ENCODE peak calls at places on chromosomes 12 and 14, in six cellular contexts. A is fibroblast of pulmonary artery; E is ACHN; S is IMR-90; U is stimulated activated CD8-positive, alpha-beta memory T cell treated with anti-CD3 and anti-CD28 coated beads, Interleukin-15, amount 100 ng/mL, for 24 hours; F is iPS-NIHi11. T is an unnamed sample.

GRCh38 chr12:132426349-132427176 is 63.4 kb upstream of the FBRSL1 start:
- DNase-seq in A (no peak), E (no peak), S (no peak), U (no peak), F (no peak), T (no peak)

GRCh38 chr12:38384816-38385491 is 68.4 kb downstream of the ALG10B start:
- DNase-seq in A (no peak), E (peak), S (no peak), U (no peak), F (peak), T (no peak)

GRCh38 chr14:94355191-94355794 is 32.2 kb upstream of the SERPINA6 start:
- DNase-seq in A (peak), E (peak), S (peak), U (no peak), F (peak), T (peak)

GRCh38 chr14:75525969-75526368 is 3.7 kb downstream of the BATF start:
- DNase-seq in A (no peak), E (no peak), S (no peak), U (no peak), F (no peak), T (no peak)

GRCh38 chr12:92987362-92987761 is 58.3 kb upstream of the EEA1 start:
- DNase-seq in A (peak), E (peak), S (peak), U (no peak), F (peak), T (no peak)

GRCh38 chr14:50091240-50091914 is 25.0 kb downstream of the VCPKMT start:
- DNase-seq in A (no peak), E (no peak), S (no peak), U (no peak), F (no peak), T (no peak)

GRCh38 chr12:53063708-53064612 is 14.1 kb downstream of the TNS2 start:
- DNase-seq in A (peak), E (peak), S (peak), U (no peak), F (no peak), T (no peak)

GRCh38 chr12:85179680-85180300 is 100.2 kb upstream of the ALX1 start:
- DNase-seq in A (peak), E (no peak), S (peak), U (no peak), F (no peak), T (no peak)

GRCh38 chr14:64879635-64880381 is at the start of gene SPTB:
- DNase-seq in A (no peak), E (no peak), S (no peak), U (peak), F (peak), T (no peak)

GRCh38 chr12:6554990-6555691 is 701 bp downstream of the IFFO1 start:
- DNase-seq in A (no peak), E (no peak), S (no peak), U (no peak), F (no peak), T (no peak)

GRCh38 chr14:68408680-68409079 is 384.2 kb downstream of the ZFP36L1 start:
- DNase-seq in A (peak), E (no peak), S (peak), U (no peak), F (no peak), T (no peak)

GRCh38 chr12:132084681-132085635 is 59.2 kb downstream of the DDX51 start:
- DNase-seq in A (peak), E (peak), S (peak), U (peak), F (peak), T (no peak)

GRCh38 chr14:69325086-69325485 is 65.1 kb downstream of the GALNT16 start:
- DNase-seq in A (no peak), E (no peak), S (no peak), U (no peak), F (no peak), T (no peak)

GRCh38 chr14:88079624-88080023 is 74.7 kb downstream of the GPR65 start:
- DNase-seq in A (no peak), E (no peak), S (no peak), U (no peak), F (no peak), T (no peak)

GRCh38 chr14:89571502-89571901 is 154.5 kb upstream of the FOXN3 start:
- DNase-seq in A (no peak), E (no peak), S (no peak), U (no peak), F (no peak), T (no peak)

GRCh38 chr12:57511161-57511560 is 9.2 kb downstream of the DDIT3 start:
- DNase-seq in A (no peak), E (no peak), S (no peak), U (no peak), F (no peak), T (no peak)

GRCh38 chr14:76904100-76904739 is 78.0 kb downstream of the LRRC74A start:
- DNase-seq in A (peak), E (peak), S (peak), U (no peak), F (no peak), T (no peak)

GRCh38 chr14:21070610-21071224 is 613 bp downstream of the ARHGEF40 start:
- DNase-seq in A (peak), E (peak), S (peak), U (no peak), F (peak), T (no peak)

GRCh38 chr12:123532021-123532420 is 1.5 kb downstream of the RILPL1 start:
- DNase-seq in A (peak), E (no peak), S (peak), U (no peak), F (no peak), T (no peak)

GRCh38 chr12:27619308-27619707 is 76.9 kb upstream of the REP15 start:
- DNase-seq in A (peak), E (peak), S (peak), U (no peak), F (no peak), T (no peak)

T was measured in epithelial cell of proximal tubule.